ENCODE peak calls at places on chromosomes 4 and X, in five cellular contexts. L is suprapubic skin, P is stomach, F is H1, A is sigmoid colon. Q is an unnamed sample.

GRCh38 chrX:129540068-129540653 is at the start of gene OCRL:
- DNase-seq in P (peak), A (peak), L (peak), F (no peak), Q (peak)

GRCh38 chr4:180589575-180589974 is 1653.6 kb upstream of the TENM3 start:
- DNase-seq in P (no peak), F (no peak), A (no peak), L (no peak), Q (no peak)

GRCh38 chr4:109238746-109239145 is 63.7 kb downstream of the COL25A1 start:
- DNase-seq in P (no peak), F (no peak), L (no peak), A (no peak), Q (no peak)

GRCh38 chrX:20263474-20263873 is 3.2 kb downstream of the RPS6KA3 start:
- DNase-seq in P (no peak), F (no peak), L (no peak), A (no peak), Q (no peak)

GRCh38 chr4:164933244-164933643 is 44.2 kb downstream of the TRIM61 start:
- DNase-seq in P (no peak), F (no peak), L (no peak), A (no peak), Q (no peak)

GRCh38 chr4:29423836-29424721 is 1296.1 kb upstream of the PCDH7 start:
- DNase-seq in L (no peak), F (no peak), P (no peak), A (no peak), Q (no peak)

GRCh38 chrX:19702856-19703255 is 184.5 kb downstream of the SH3KBP1 start:
- DNase-seq in A (no peak), F (no peak), P (no peak), L (no peak), Q (no peak)

GRCh38 chr4:76067652-76068286 is 6.7 kb upstream of the ART3 start:
- DNase-seq in P (peak), F (no peak), L (no peak), A (peak), Q (peak)

GRCh38 chr4:152540293-152540674 is 4.4 kb upstream of the FBXW7 start:
- DNase-seq in P (no peak), L (no peak), F (no peak), A (no peak), Q (no peak)

GRCh38 chr4:123892368-123892961 is 495.9 kb downstream of the SPRY1 start:
- DNase-seq in A (no peak), P (no peak), F (no peak), L (no peak), Q (no peak)

GRCh38 chr4:123890889-123891288 is 494.3 kb downstream of the SPRY1 start:
- DNase-seq in P (no peak), L (no peak), A (no peak), F (no peak), Q (no peak)

GRCh38 chr4:123892997-123893745 is 496.6 kb downstream of the SPRY1 start:
- DNase-seq in P (no peak), F (no peak), A (no peak), L (no peak), Q (no peak)

GRCh38 chr4:123891901-123892300 is 495.3 kb downstream of the SPRY1 start:
- DNase-seq in F (no peak), P (no peak), A (no peak), L (no peak), Q (no peak)

GRCh38 chr4:123893746-123894095 is 497.1 kb downstream of the SPRY1 start:
- DNase-seq in L (no peak), A (no peak), P (no peak), F (no peak), Q (no peak)
- TF ChIP-seq EP300 in L (no peak), A (no peak), P (no peak), F (no peak), Q (no peak)

GRCh38 chrX:31604629-31605221 is 532.9 kb upstream of the FTHL17 start:
- DNase-seq in A (no peak), F (no peak), L (no peak), P (no peak), Q (no peak)
- TF ChIP-seq EP300 in A (no peak), F (no peak), L (no peak), P (no peak), Q (no peak)

DNA sequence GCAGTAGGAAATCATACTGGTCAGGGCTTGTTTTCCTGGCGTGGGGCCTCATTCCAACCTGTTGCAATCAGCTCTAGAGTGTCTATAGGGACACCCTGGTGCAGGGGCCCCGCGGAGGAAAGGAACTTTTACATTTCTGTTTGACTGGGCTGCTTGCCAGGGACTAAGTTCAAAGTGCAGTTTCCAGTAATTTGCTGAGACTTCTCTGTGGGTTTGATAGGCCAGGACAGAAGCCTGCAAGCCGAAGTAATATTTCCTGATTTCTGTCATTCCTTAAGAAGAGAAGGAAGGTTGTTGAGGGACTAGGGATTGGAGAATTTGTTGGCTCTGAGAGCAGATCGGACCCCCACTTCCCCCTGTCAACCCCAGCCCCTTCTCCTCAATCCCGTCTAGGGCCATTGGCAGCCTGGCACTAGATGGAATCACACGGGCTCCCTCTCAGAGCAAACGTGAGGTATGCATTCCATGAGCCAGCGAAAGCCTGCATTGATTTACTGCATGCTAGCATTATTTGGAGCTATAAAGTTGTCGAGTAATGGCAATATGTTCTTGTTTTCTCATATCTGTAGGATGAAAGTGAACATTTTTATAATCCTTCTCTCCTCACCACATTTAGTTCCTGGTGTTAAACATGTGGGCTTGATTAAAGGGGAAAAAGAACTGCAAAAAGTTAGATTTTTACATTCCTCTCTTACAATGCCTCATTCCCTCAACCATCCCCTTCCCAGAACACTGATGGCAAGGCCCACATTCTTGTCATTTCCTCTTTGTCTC is 159.1 kb downstream of the SPRY1 start:
- DNase-seq in L (peak), A (peak), F (no peak), P (peak), Q (peak)
- TF ChIP-seq EP300 in L (no peak), A (no peak), F (no peak), P (no peak), Q (no peak)

GRCh38 chr4:138232364-138232763 is 9.8 kb downstream of the SLC7A11 start:
- DNase-seq in F (no peak), P (no peak), A (no peak), L (no peak), Q (no peak)
- TF ChIP-seq EP300 in F (no peak), P (no peak), A (no peak), L (no peak), Q (no peak)

GRCh38 chrX:13432376-13432775 is 112.5 kb upstream of the ATXN3L start:
- DNase-seq in A (peak), F (no peak), P (no peak), L (no peak), Q (peak)
- TF ChIP-seq EP300 in A (peak), F (no peak), P (no peak), L (no peak), Q (no peak)

GRCh38 chr4:16195209-16195608 is 31.1 kb downstream of the TAPT1 start:
- DNase-seq in L (no peak), F (no peak), A (no peak), P (no peak), Q (no peak)

GRCh38 chr4:16197842-16198241 is 28.4 kb downstream of the TAPT1 start:
- DNase-seq in P (no peak), F (no peak), L (no peak), A (no peak), Q (no peak)

GRCh38 chr4:16199132-16199531 is 27.1 kb downstream of the TAPT1 start:
- DNase-seq in A (no peak), P (no peak), F (no peak), L (no peak), Q (no peak)

GRCh38 chr4:16198271-16198670 is 28.0 kb downstream of the TAPT1 start:
- DNase-seq in F (no peak), P (no peak), L (no peak), A (no peak), Q (no peak)

GRCh38 chr4:16196482-16197393 is 29.5 kb downstream of the TAPT1 start:
- DNase-seq in P (no peak), A (no peak), L (no peak), F (no peak), Q (no peak)
- TF ChIP-seq EP300 in P (no peak), A (no peak), L (no peak), F (no peak), Q (no peak)

Q was measured in ovary.